ENCODE peak calls at places on chromosomes 7 and 10, in eight cellular contexts. Z is GM13977, U is AG09319, O is type B pancreatic cell, H is posterior cingulate gyrus, A is LoVo, C is NCI-H345, G is mammary epithelial cell. Y is an unnamed sample.

GRCh38 chr10:44807451-44807850 is 103.7 kb upstream of the TMEM72 start:
- DNase-seq in C (no peak), U (no peak), A (no peak), Z (no peak), O (no peak), G (no peak), H (no peak), Y (no peak)

GRCh38 chr7:152865461-152865860 is 105.9 kb downstream of the ACTR3B start:
- DNase-seq in H (no peak), C (no peak), A (no peak), Z (no peak), G (no peak), O (no peak), U (no peak), Y (no peak)

GRCh38 chr7:115471891-115472290 is 550.0 kb downstream of the MDFIC start:
- DNase-seq in A (no peak), O (no peak), U (no peak), G (no peak), Z (no peak), C (no peak), H (no peak), Y (no peak)

GRCh38 chr7:112484671-112485097 is 3.9 kb downstream of the LSMEM1 start:
- DNase-seq in A (peak; percentile 82), G (peak; percentile 35), Z (no peak), U (peak; percentile 72), H (no peak), O (no peak), C (no peak), Y (no peak)

GRCh38 chr7:34835901-34836300 is 177.9 kb downstream of the NPSR1 start:
- DNase-seq in Z (no peak), A (no peak), C (no peak), G (no peak), O (no peak), U (no peak), H (no peak), Y (no peak)

GRCh38 chr7:19798986-19799385 is 25.6 kb upstream of the TMEM196 start:
- DNase-seq in Z (no peak), C (no peak), O (no peak), U (no peak), G (peak; percentile 22), A (no peak), H (no peak), Y (no peak)

GRCh38 chr7:155536451-155536850 is 9.9 kb downstream of the CNPY1 start:
- DNase-seq in C (no peak), Z (no peak), A (no peak), G (no peak), O (no peak), U (no peak), H (no peak), Y (no peak)

GRCh38 chr10:83538047-83538446 is 601.3 kb upstream of the GHITM start:
- DNase-seq in G (no peak), A (no peak), U (no peak), H (no peak), O (no peak), Z (no peak), C (no peak), Y (no peak)

GRCh38 chr10:24908793-24909423 is 43.5 kb downstream of the PRTFDC1 start:
- DNase-seq in A (peak; percentile 45), O (no peak), H (no peak), C (no peak), Z (no peak), G (peak; percentile 84), U (no peak), Y (peak; percentile 79)

GRCh38 chr7:158827411-158828342 is 1.6 kb downstream of the ESYT2 start:
- DNase-seq in C (no peak), U (no peak), G (peak; percentile 52), H (no peak), O (no peak), A (no peak), Z (peak; percentile 43), Y (no peak)

GRCh38 chr10:22386396-22386928 is 41.2 kb downstream of the SPAG6 start:
- DNase-seq in H (no peak), U (no peak), O (no peak), G (no peak), A (no peak), Z (no peak), C (no peak), Y (no peak)

GRCh38 chr7:103134866-103135554 is 13.9 kb downstream of the NAPEPLD start:
- DNase-seq in Z (no peak), U (no peak), H (no peak), A (no peak), C (no peak), G (no peak), O (no peak), Y (no peak)

GRCh38 chr10:80443531-80443974 is 10.6 kb upstream of the TSPAN14 start:
- DNase-seq in Z (no peak), H (no peak), G (no peak), O (no peak), A (no peak), U (no peak), C (no peak), Y (no peak)

GRCh38 chr10:56359837-56360236 is 1.2 kb downstream of the ZWINT start:
- DNase-seq in C (no peak), A (no peak), Z (no peak), H (no peak), G (no peak), O (no peak), U (no peak), Y (no peak)

GRCh38 chr7:153385502-153385901 is 626.0 kb downstream of the ACTR3B start:
- DNase-seq in U (no peak), Z (no peak), O (no peak), G (no peak), H (no peak), C (no peak), A (no peak), Y (no peak)

GRCh38 chr10:126199221-126199998 is 188.9 kb downstream of the ADAM12 start:
- DNase-seq in O (no peak), Z (no peak), U (peak; percentile 97), H (no peak), C (no peak), A (peak; percentile 33), G (no peak), Y (no peak)

GRCh38 chr7:33979807-33980355 is 74.5 kb downstream of the BMPER start:
- DNase-seq in U (no peak), Z (no peak), O (no peak), C (no peak), H (no peak), A (no peak), G (peak; percentile 56), Y (no peak)

GRCh38 chr10:1363466-1364121 is 307.4 kb downstream of the WDR37 start:
- DNase-seq in A (no peak), C (no peak), H (no peak), O (peak; percentile 66), Z (no peak), G (no peak), U (no peak), Y (no peak)

GRCh38 chr7:106952658-106953231 is 87.7 kb downstream of the PIK3CG start:
- DNase-seq in A (no peak), O (no peak), C (no peak), G (peak; percentile 46), U (no peak), Z (no peak), H (peak; percentile 9), Y (peak; percentile 3)

GRCh38 chr10:43287056-43288007 is 20.5 kb upstream of the RASGEF1A start:
- DNase-seq in A (peak; percentile 81), C (no peak), Z (peak; percentile 33), G (peak; percentile 83), H (no peak), U (no peak), O (no peak), Y (peak; percentile 57)

GRCh38 chr7:351681-352480 is 61.9 kb downstream of the FOXL3 start:
- DNase-seq in C (no peak), H (no peak), Z (no peak), O (no peak), U (no peak), G (no peak), A (no peak), Y (no peak)

GRCh38 chr10:69317175-69318086 is 39.1 kb downstream of the HK1 start:
- DNase-seq in Z (peak; percentile 85), A (no peak), H (no peak), G (peak; percentile 24), C (no peak), U (no peak), O (no peak), Y (peak; percentile 63)

GRCh38 chr10:24694086-24694485 is 29.6 kb downstream of the ARHGAP21 start:
- DNase-seq in O (no peak), A (no peak), U (peak; percentile 16), Z (no peak), G (peak; percentile 2), H (no peak), C (no peak), Y (no peak)

GRCh38 chr7:27605283-27605682 is 57.4 kb downstream of the HIBADH start:
- DNase-seq in G (no peak), A (no peak), C (no peak), O (no peak), Z (no peak), H (no peak), U (no peak), Y (no peak)

GRCh38 chr7:27619492-27619891 is 43.2 kb downstream of the HIBADH start:
- DNase-seq in O (no peak), C (no peak), H (no peak), U (no peak), A (no peak), Z (no peak), G (no peak), Y (no peak)

GRCh38 chr7:124085168-124085567 is 52.3 kb upstream of the TMEM229A start:
- DNase-seq in U (no peak), H (peak; percentile 64), G (peak; percentile 60), A (peak; percentile 37), C (peak; percentile 78), O (no peak), Z (no peak), Y (peak; percentile 98)

GRCh38 chr10:101080933-101081546 is 19.3 kb downstream of the KAZALD1 start:
- DNase-seq in Z (no peak), O (no peak), C (no peak), G (no peak), H (no peak), U (no peak), A (peak; percentile 37), Y (no peak)

GRCh38 chr7:92057375-92057774 is 76.9 kb downstream of the CYP51A1 start:
- DNase-seq in A (peak; percentile 84), U (no peak), H (no peak), O (no peak), Z (no peak), G (peak; percentile 40), C (peak; percentile 37), Y (peak; percentile 97)

GRCh38 chr7:37081436-37081835 is 357.1 kb upstream of the AOAH start:
- DNase-seq in A (peak; percentile 14), U (no peak), O (no peak), H (no peak), G (peak; percentile 23), C (peak; percentile 43), Z (no peak), Y (peak; percentile 16)

GRCh38 chr7:114976666-114977065 is 54.8 kb downstream of the MDFIC start:
- DNase-seq in A (no peak), G (no peak), H (no peak), U (no peak), O (no peak), C (peak; percentile 0), Z (no peak), Y (no peak)

GRCh38 chr7:22430457-22430856 is 69.5 kb downstream of the STEAP1B start:
- DNase-seq in Z (no peak), G (peak; percentile 97), U (no peak), O (no peak), C (no peak), H (no peak), A (no peak), Y (peak; percentile 17)

Y was measured in small intestine.